ENCODE peak calls at places on chromosomes 4 and X, in eight cellular contexts. X is MV-4-11; E is CD4-positive, alpha-beta memory T cell; R is RKO; K is T-helper 2 cell treated with Interferon-gamma antibody and Interleukin-4, amounts not matched to agents 5 μg/mL and 100 μg/mL, for 36 hours; O is Ammon's horn; T is cardiac muscle cell; F is iPS-NIHi11. S is an unnamed sample.

GRCh38 chr4:14726441-14727405 is 275.6 kb upstream of the CPEB2 start:
- DNase-seq in T (peak), O (no peak), E (no peak), X (no peak), K (no peak), R (peak), F (no peak), S (no peak)

GRCh38 chr4:39464886-39465501 is 6.1 kb downstream of the LIAS start:
- DNase-seq in K (no peak), X (peak), O (peak), T (peak), F (no peak), E (no peak), R (peak), S (no peak)

GRCh38 chr4:6229095-6229494 is 28.7 kb upstream of the JAKMIP1 start:
- DNase-seq in E (no peak), F (no peak), R (no peak), O (peak), T (no peak), K (no peak), X (no peak), S (no peak)

GRCh38 chr4:44538534-44538933 is 89.9 kb upstream of the KCTD8 start:
- DNase-seq in X (no peak), R (no peak), T (no peak), K (no peak), O (no peak), E (no peak), F (no peak), S (no peak)

GRCh38 chr4:48799157-48799556 is 19.1 kb upstream of the FRYL start:
- DNase-seq in F (no peak), T (no peak), K (no peak), O (no peak), X (peak), R (no peak), E (no peak), S (no peak)

GRCh38 chr4:156970501-156971167 is 965 bp downstream of the PDGFC start:
- DNase-seq in O (peak), K (no peak), F (peak), E (no peak), X (peak), R (no peak), T (peak), S (no peak)

GRCh38 chr4:8585186-8585585 is 5.0 kb downstream of the GPR78 start:
- DNase-seq in E (no peak), F (peak), R (no peak), O (no peak), X (no peak), K (no peak), T (no peak), S (no peak)

GRCh38 chrX:118961866-118962560 is 12.4 kb upstream of the LONRF3 start:
- DNase-seq in K (no peak), F (no peak), R (peak), O (no peak), E (no peak), T (no peak), X (no peak), S (no peak)

GRCh38 chrX:131918839-131919238 is 104.3 kb upstream of the STK26 start:
- DNase-seq in T (no peak), O (no peak), X (no peak), R (no peak), K (no peak), F (no peak), E (no peak), S (no peak)

GRCh38 chrX:108763559-108763958 is 27.2 kb upstream of the IRS4 start:
- DNase-seq in E (no peak), R (no peak), K (no peak), F (no peak), X (no peak), T (no peak), O (no peak), S (no peak)

GRCh38 chrX:44765556-44765955 is 78.3 kb upstream of the DUSP21 start:
- DNase-seq in O (peak), E (no peak), R (no peak), T (no peak), K (no peak), X (peak), F (no peak), S (no peak)

GRCh38 chrX:153732406-153732805 is 7.8 kb downstream of the ABCD1 start:
- DNase-seq in K (no peak), O (no peak), X (peak), T (no peak), E (no peak), F (no peak), R (no peak), S (no peak)

GRCh38 chr4:49221209-49221608 is 235.1 kb downstream of the CWH43 start:
- DNase-seq in R (no peak), K (no peak), X (no peak), F (no peak), T (no peak), E (no peak), O (no peak), S (no peak)

GRCh38 chrX:73863852-73864251 is 300.9 kb downstream of the CHIC1 start:
- DNase-seq in R (no peak), E (no peak), K (no peak), X (no peak), F (no peak), T (no peak), O (no peak), S (no peak)

GRCh38 chrX:101057095-101057714 is 5.3 kb upstream of the TRMT2B start:
- DNase-seq in T (peak), E (no peak), F (no peak), X (peak), R (peak), K (peak), O (no peak), S (peak)

GRCh38 chr4:169210516-169211108 is 60.1 kb downstream of the SH3RF1 start:
- DNase-seq in X (peak), O (no peak), F (no peak), R (no peak), E (no peak), T (no peak), K (no peak), S (no peak)

GRCh38 chr4:142703694-142704309 is 142.3 kb downstream of the INPP4B start:
- DNase-seq in X (no peak), R (no peak), T (peak), O (no peak), K (peak), E (peak), F (no peak), S (peak)

GRCh38 chr4:149248191-149248590 is 567.5 kb downstream of the IQCM start:
- DNase-seq in X (no peak), O (peak), E (no peak), F (no peak), R (no peak), T (no peak), K (no peak), S (no peak)

GRCh38 chrX:40154229-40154852 is 56.6 kb upstream of the BCOR start:
- DNase-seq in O (no peak), X (peak), T (peak), F (no peak), K (no peak), R (peak), E (no peak), S (no peak)

GRCh38 chr4:11412211-11412610 is 16.5 kb downstream of the HS3ST1 start:
- DNase-seq in O (no peak), X (no peak), F (no peak), E (no peak), R (no peak), K (no peak), T (no peak), S (no peak)

GRCh38 chr4:41396869-41397268 is 140.1 kb downstream of the UCHL1 start:
- DNase-seq in X (no peak), O (no peak), T (no peak), R (no peak), E (no peak), K (no peak), F (no peak), S (no peak)

GRCh38 chr4:153466637-153467153 is 535 bp downstream of the TMEM131L start:
- DNase-seq in R (no peak), F (no peak), K (no peak), O (no peak), E (no peak), X (no peak), T (no peak), S (no peak)

GRCh38 chr4:83851261-83852084 is 315.6 kb downstream of the GPAT3 start:
- DNase-seq in F (peak), X (no peak), E (no peak), K (no peak), O (no peak), R (no peak), T (no peak), S (no peak)

GRCh38 chr4:169987327-169988228 is 38.6 kb downstream of the MFAP3L start:
- DNase-seq in K (no peak), T (no peak), R (no peak), F (no peak), E (no peak), X (no peak), O (no peak), S (no peak)

GRCh38 chrX:24347871-24348270 is 12.6 kb upstream of the SUPT20HL1 start:
- DNase-seq in F (no peak), T (peak), E (no peak), K (no peak), X (no peak), R (no peak), O (no peak), S (no peak)

GRCh38 chrX:103919336-103919682 is 43.1 kb upstream of the TMSB15B start:
- DNase-seq in O (peak), E (peak), K (peak), T (peak), F (peak), X (peak), R (no peak), S (no peak)

GRCh38 chr4:915041-915474 is 17.1 kb downstream of the GAK start:
- DNase-seq in E (no peak), F (no peak), T (no peak), K (no peak), X (peak), O (peak), R (no peak), S (no peak)

GRCh38 chr4:29805245-29805644 is 914.9 kb upstream of the PCDH7 start:
- DNase-seq in X (no peak), R (peak), T (no peak), E (no peak), O (no peak), F (peak), K (no peak), S (no peak)

GRCh38 chrX:36978886-36979285 is 29.3 kb upstream of the FAM47C start:
- DNase-seq in O (no peak), F (no peak), R (peak), X (no peak), E (no peak), T (peak), K (no peak), S (no peak)

GRCh38 chrX:153522259-153522658 is 4.8 kb downstream of the ATP2B3 start:
- DNase-seq in F (peak), R (no peak), T (no peak), O (no peak), E (no peak), K (no peak), X (no peak), S (no peak)

GRCh38 chr4:86043755-86044592 is 315.9 kb downstream of the MAPK10 start:
- DNase-seq in R (peak), T (peak), E (peak), X (no peak), K (peak), F (peak), O (peak), S (no peak)

GRCh38 chr4:53376900-53377299 is 541 bp upstream of the FIP1L1 start:
- DNase-seq in R (no peak), X (peak), F (no peak), O (no peak), T (peak), K (no peak), E (no peak), S (no peak)

S was measured in GF-D8.